ENCODE peak calls at places on chromosomes 2 and 18, in six cellular contexts. C, W, U, L, B and R are unnamed samples.

GRCh38 chr2:3483227-3483985 is 35.9 kb downstream of the ADI1 start:
- DNase-seq in C (peak), W (no peak), U (no peak), L (no peak), B (no peak), R (no peak)

GRCh38 chr2:31704561-31705212 is 123.9 kb upstream of the SRD5A2 start:
- DNase-seq in C (no peak), W (no peak), U (no peak), L (no peak), B (no peak), R (no peak)

GRCh38 chr2:200288670-200289429 is 17.6 kb upstream of the SPATS2L start:
- DNase-seq in C (no peak), W (no peak), U (no peak), L (no peak), B (no peak), R (no peak)

GRCh38 chr2:82395531-82395930 is 2063.5 kb downstream of the SUCLG1 start:
- DNase-seq in C (no peak), W (no peak), U (no peak), L (no peak), B (no peak), R (no peak)

GRCh38 chr2:96317584-96317997 is 7.5 kb upstream of the ITPRIPL1 start:
- DNase-seq in C (no peak), W (no peak), U (peak), L (no peak), B (no peak), R (no peak)

GRCh38 chr2:27079233-27080139 is 1.1 kb downstream of the EMILIN1 start:
- DNase-seq in C (no peak), W (no peak), U (no peak), L (no peak), B (no peak), R (no peak)

GRCh38 chr2:42569116-42569711 is 782 bp downstream of the MTA3 start:
- DNase-seq in C (no peak), W (peak), U (peak), L (no peak), B (peak), R (no peak)

GRCh38 chr18:49020621-49021021 is 69.9 kb upstream of the SMAD7 start:
- DNase-seq in C (peak), W (no peak), U (no peak), L (no peak), B (no peak), R (no peak)

GRCh38 chr2:62287895-62288589 is 92.1 kb downstream of the B3GNT2 start:
- DNase-seq in C (no peak), W (no peak), U (peak), L (peak), B (peak), R (no peak)
- TF ChIP-seq POLR2A in C (no peak), W (no peak), U (no peak), L (no peak), B (no peak), R (no peak)

GRCh38 chr2:240236217-240237111 is 96.0 kb upstream of the OTOS start:
- DNase-seq in C (peak), W (no peak), U (no peak), L (no peak), B (no peak), R (no peak)
- TF ChIP-seq POLR2AphosphoS5 in C (no peak), W (no peak), U (no peak), L (no peak), B (no peak), R (no peak)

GRCh38 chr18:50274044-50274442 is 7.3 kb downstream of the MBD1 start:
- DNase-seq in C (no peak), W (no peak), U (no peak), L (no peak), B (no peak), R (no peak)
- TF ChIP-seq TAF1 in C (no peak), W (no peak), U (no peak), L (no peak), B (no peak), R (no peak)

GRCh38 chr18:28078298-28078697 is 98.6 kb downstream of the CDH2 start:
- DNase-seq in C (no peak), W (no peak), U (no peak), L (no peak), B (no peak), R (no peak)

GRCh38 chr18:28075501-28075900 is 101.4 kb downstream of the CDH2 start:
- DNase-seq in C (no peak), W (no peak), U (peak), L (no peak), B (no peak), R (no peak)

GRCh38 chr18:28078849-28079248 is 98.1 kb downstream of the CDH2 start:
- DNase-seq in C (no peak), W (no peak), U (no peak), L (no peak), B (no peak), R (no peak)

GRCh38 chr18:28071199-28071598 is 105.7 kb downstream of the CDH2 start:
- DNase-seq in C (no peak), W (no peak), U (no peak), L (no peak), B (no peak), R (no peak)

GRCh38 chr18:28073658-28074057 is 103.3 kb downstream of the CDH2 start:
- DNase-seq in C (no peak), W (no peak), U (peak), L (no peak), B (no peak), R (no peak)
- TF ChIP-seq POLR2A in C (no peak), W (no peak), U (no peak), L (no peak), B (no peak), R (no peak)

DNA sequence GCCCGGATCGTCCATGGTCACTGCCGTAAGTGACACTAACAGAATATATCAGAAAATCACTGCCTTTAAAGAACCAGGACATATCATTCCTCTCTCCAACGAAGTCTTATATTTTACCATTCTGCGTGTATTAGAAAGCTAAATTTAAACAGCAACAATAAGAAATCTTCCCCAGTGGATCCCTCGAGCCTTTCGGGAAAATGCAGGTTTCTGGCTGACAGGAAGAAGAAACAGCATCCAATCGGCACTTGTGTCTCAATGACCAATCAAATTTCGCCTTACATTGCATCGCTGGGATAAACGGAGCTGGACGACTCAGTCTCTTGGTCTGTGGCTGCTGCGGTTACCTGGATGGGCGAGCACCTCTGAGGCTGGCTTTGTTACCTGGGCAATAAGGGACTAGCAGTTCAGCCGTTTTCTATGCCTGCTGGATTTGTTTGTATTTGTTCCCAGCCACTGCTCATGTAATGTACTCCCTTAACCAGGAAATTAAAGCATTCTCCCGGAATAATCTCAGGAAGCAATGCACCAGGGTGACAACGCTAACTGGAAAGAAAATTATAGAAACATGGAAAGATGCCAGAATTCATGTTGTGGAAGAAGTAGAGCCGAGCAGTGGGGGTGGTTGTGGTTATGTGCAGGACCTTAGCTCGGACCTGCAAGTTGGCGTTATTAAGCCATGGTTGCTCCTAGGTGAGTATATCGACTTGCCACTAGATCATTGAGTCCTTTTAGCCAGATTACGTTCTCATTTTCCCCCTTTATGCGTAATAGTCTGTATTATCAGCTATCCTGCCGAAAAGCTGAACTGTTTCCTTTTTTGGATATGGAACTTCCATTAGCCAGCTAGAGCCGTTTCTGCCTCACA is at the start of gene DUSP19:
- DNase-seq in C (peak), W (peak), U (peak), L (peak), B (peak), R (peak)
- TF ChIP-seq POLR2AphosphoS5 in C (peak), W (peak), U (peak), L (peak), B (peak), R (peak)

DNA sequence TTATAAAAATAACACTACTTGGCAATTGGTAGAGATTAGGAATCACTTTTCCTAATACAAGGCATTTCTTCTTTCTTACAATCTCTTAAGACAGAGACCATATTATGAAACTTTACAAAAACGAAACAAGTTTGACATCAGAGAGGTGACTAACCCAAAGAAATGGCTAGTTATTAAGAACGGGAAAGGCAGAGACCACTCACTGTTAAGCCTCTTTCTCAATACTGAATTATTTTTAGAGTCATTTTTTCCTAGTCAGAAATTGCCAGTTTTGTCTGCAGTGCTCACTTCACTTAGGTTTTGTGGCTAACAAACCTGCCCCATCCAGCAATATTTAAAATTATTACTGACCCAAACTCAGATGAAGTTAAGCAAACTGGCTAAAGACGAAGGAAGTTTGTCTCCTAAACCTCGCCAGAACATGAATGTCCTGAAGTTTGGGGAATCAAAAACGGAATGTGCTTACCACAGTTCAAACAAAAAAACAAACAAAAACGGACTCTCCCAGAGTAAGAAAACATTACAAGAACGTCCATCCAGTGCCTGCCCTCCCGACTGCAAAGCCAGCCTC is 1.3 kb downstream of the KANSL1L start:
- DNase-seq in C (no peak), W (no peak), U (peak), L (peak), B (no peak), R (no peak)
- TF ChIP-seq TAF1 in C (no peak), W (no peak), U (no peak), L (no peak), B (no peak), R (no peak)

GRCh38 chr2:219279151-219279915 is at the start of gene DNAJB2:
- DNase-seq in C (peak), W (peak), U (peak), L (peak), B (peak), R (peak)
- TF ChIP-seq POLR2A in C (peak), W (peak), U (peak), L (peak), B (no peak), R (peak)

DNA sequence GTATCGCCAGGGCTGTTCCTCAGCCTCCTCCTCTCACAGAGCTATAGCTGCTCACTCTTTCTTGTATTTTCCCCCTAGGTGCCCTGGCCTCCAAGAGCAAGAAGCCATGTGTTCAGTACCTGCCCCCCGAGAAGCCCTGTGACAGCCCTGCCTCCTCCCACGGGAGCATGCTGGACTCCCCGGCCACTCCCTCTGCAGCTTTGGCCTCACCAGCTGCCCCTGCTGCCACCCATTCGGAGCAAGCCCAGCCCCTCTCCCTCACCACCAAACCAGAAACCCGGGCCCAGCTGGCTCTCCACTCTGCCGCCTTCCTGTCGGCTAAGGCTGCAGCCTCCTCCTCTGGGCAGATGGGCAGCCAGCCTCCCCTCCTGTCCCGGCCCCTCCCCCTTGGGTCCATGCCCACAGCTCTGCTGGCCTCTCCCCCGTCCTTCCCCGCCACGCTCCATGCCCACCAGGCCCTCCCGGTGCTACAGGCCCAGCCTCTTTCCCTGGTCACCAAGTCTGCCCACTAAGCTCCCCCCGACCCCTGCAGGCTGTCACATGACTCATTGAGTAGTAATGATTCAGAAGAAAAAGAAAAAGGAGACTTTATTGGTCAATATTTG is 18.7 kb downstream of the TGOLN2 start:
- DNase-seq in C (no peak), W (no peak), U (peak), L (no peak), B (no peak), R (no peak)
- TF ChIP-seq POLR2AphosphoS5 in C (peak), W (no peak), U (no peak), L (no peak), B (no peak), R (no peak)

GRCh38 chr2:197247083-197247482 is 63.5 kb downstream of the ANKRD44 start:
- DNase-seq in C (no peak), W (no peak), U (no peak), L (no peak), B (no peak), R (no peak)

GRCh38 chr2:197249771-197250397 is 60.7 kb downstream of the ANKRD44 start:
- DNase-seq in C (no peak), W (no peak), U (no peak), L (no peak), B (no peak), R (no peak)

GRCh38 chr2:197246405-197246804 is 64.2 kb downstream of the ANKRD44 start:
- DNase-seq in C (no peak), W (no peak), U (no peak), L (no peak), B (no peak), R (no peak)

GRCh38 chr2:197248001-197248401 is 62.6 kb downstream of the ANKRD44 start:
- DNase-seq in C (no peak), W (no peak), U (no peak), L (no peak), B (no peak), R (no peak)

DNA sequence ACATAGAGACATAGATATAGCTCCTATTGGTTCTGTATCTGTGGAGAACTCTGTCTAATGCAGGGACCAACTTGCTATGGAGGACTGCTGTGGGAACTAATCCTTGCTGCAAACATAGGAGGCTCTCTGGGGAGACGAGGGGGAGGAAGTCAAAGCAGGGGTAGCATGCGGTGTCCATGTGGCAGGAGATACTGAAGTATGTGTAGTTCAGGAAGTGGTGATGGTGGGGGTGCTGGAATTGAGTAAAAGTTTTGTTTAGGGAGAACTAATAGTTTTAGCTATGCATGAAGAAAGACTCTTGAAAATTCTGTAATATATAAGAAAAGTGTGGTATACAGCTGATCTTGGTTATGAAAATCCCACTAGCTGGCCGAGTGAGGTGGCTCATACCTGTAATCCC is 62.0 kb downstream of the ANKRD44 start:
- DNase-seq in C (no peak), W (no peak), U (no peak), L (no peak), B (no peak), R (no peak)
- TF ChIP-seq TAF1 in C (no peak), W (no peak), U (no peak), L (no peak), B (no peak), R (no peak)